ENCODE peak calls at places on chromosomes 12 and 14, in six cellular contexts. Q is brain microvascular endothelial cell, X is tibial artery, L is astrocyte, M is cardiac muscle cell, I is choroid plexus epithelial cell. W is an unnamed sample.

GRCh38 chr12:45235087-45236025 is 19.5 kb downstream of the ANO6 start:
- DNase-seq in M (no peak), Q (peak; percentile 37), L (peak; percentile 82), I (peak; percentile 67), X (no peak), W (peak; percentile 61)

GRCh38 chr14:95183532-95184412 is 26.4 kb upstream of the DICER1 start:
- DNase-seq in L (no peak), Q (peak; percentile 31), I (peak; percentile 54), X (no peak), M (no peak), W (peak; percentile 36)

GRCh38 chr14:75048101-75048500 is 3.2 kb downstream of the MLH3 start:
- DNase-seq in X (no peak), I (no peak), M (no peak), Q (no peak), L (no peak), W (no peak)

GRCh38 chr14:90757452-90757851 is 58.8 kb downstream of the TTC7B start:
- DNase-seq in L (no peak), X (no peak), I (peak; percentile 26), Q (no peak), M (no peak), W (no peak)

GRCh38 chr14:55803506-55804197 is 223.6 kb downstream of the KTN1 start:
- DNase-seq in I (no peak), X (no peak), M (no peak), L (peak; percentile 50), Q (no peak), W (no peak)

GRCh38 chr12:14365294-14366210 is at the start of gene ATF7IP:
- DNase-seq in L (peak; percentile 95), I (peak; percentile 99), Q (peak; percentile 98), X (peak; percentile 99), M (peak; percentile 96), W (peak; percentile 98)

GRCh38 chr12:53101931-53102781 is 1.1 kb upstream of the SOAT2 start:
- DNase-seq in I (no peak), L (no peak), Q (no peak), X (no peak), M (no peak), W (no peak)

GRCh38 chr12:30826276-30826675 is 71.5 kb upstream of the CAPRIN2 start:
- DNase-seq in M (no peak), I (no peak), L (no peak), X (no peak), Q (no peak), W (no peak)

GRCh38 chr14:95841680-95842079 is 35.0 kb upstream of the TUNAR start:
- DNase-seq in I (no peak), M (no peak), X (no peak), L (no peak), Q (no peak), W (no peak)

GRCh38 chr12:39103552-39104165 is 198.3 kb upstream of the CPNE8 start:
- DNase-seq in I (peak; percentile 67), L (peak; percentile 47), M (peak; percentile 82), Q (peak; percentile 24), X (no peak), W (peak; percentile 66)

GRCh38 chr12:26121841-26122680 is 2.8 kb downstream of the BHLHE41 start:
- DNase-seq in M (peak; percentile 38), X (peak; percentile 34), I (no peak), L (no peak), Q (no peak), W (no peak)

GRCh38 chr12:32533971-32534590 is 134.7 kb downstream of the FGD4 start:
- DNase-seq in L (peak; percentile 97), Q (peak; percentile 96), X (peak; percentile 79), M (peak; percentile 67), I (peak; percentile 96), W (peak; percentile 98)

GRCh38 chr12:99154264-99154982 is 493.1 kb upstream of the GARIN6 start:
- DNase-seq in M (peak; percentile 25), I (no peak), X (no peak), L (peak; percentile 82), Q (no peak), W (peak; percentile 5)

GRCh38 chr12:85759217-85759616 is 77.0 kb downstream of the RASSF9 start:
- DNase-seq in M (no peak), L (no peak), Q (no peak), X (no peak), I (no peak), W (no peak)

GRCh38 chr14:65131176-65131765 is 29.0 kb upstream of the MAX start:
- DNase-seq in M (no peak), X (no peak), I (peak; percentile 54), Q (peak; percentile 27), L (peak; percentile 65), W (peak; percentile 92)

GRCh38 chr12:47079894-47080724 is at the start of gene AMIGO2:
- DNase-seq in I (peak; percentile 59), M (peak; percentile 67), L (peak; percentile 71), Q (peak; percentile 61), X (peak; percentile 47), W (peak; percentile 74)

GRCh38 chr14:100709252-100709955 is 17.3 kb upstream of the DLK1 start:
- DNase-seq in M (peak; percentile 52), Q (no peak), X (no peak), I (peak; percentile 36), L (no peak), W (peak; percentile 51)

GRCh38 chr14:105026789-105027563 is 6.1 kb upstream of the CDCA4 start:
- DNase-seq in X (no peak), M (no peak), Q (peak; percentile 58), I (peak; percentile 50), L (peak; percentile 61), W (no peak)

GRCh38 chr14:62133776-62134175 is 371.6 kb downstream of the SNAPC1 start:
- DNase-seq in Q (no peak), L (no peak), I (no peak), M (no peak), X (no peak), W (no peak)

GRCh38 chr14:101153691-101154090 is 250.2 kb upstream of the RTL1 start:
- DNase-seq in M (no peak), Q (no peak), X (no peak), L (no peak), I (no peak), W (no peak)

GRCh38 chr12:24228371-24228770 is 278.9 kb upstream of the SOX5 start:
- DNase-seq in Q (no peak), I (no peak), M (no peak), X (no peak), L (no peak), W (no peak)

GRCh38 chr14:54108481-54109471 is 152.2 kb upstream of the BMP4 start:
- DNase-seq in M (no peak), Q (peak; percentile 88), I (peak; percentile 91), X (no peak), L (peak; percentile 98), W (peak; percentile 88)

GRCh38 chr12:55839345-55840140 is 3.2 kb downstream of the MMP19 start:
- DNase-seq in I (no peak), M (no peak), L (no peak), Q (no peak), X (no peak), W (no peak)

GRCh38 chr12:104544836-104545235 is 88.1 kb downstream of the CHST11 start:
- DNase-seq in X (no peak), I (no peak), Q (no peak), L (no peak), M (no peak), W (no peak)

GRCh38 chr12:114625294-114625851 is 58.6 kb downstream of the TBX3 start:
- DNase-seq in M (peak; percentile 81), L (peak; percentile 64), I (peak; percentile 80), X (no peak), Q (peak; percentile 49), W (peak; percentile 84)

GRCh38 chr14:22394616-22395015 is 194.4 kb downstream of the DAD1 start:
- DNase-seq in Q (no peak), L (no peak), X (no peak), M (no peak), I (no peak), W (no peak)

GRCh38 chr12:96040305-96041133 is 5.1 kb upstream of the LTA4H start:
- DNase-seq in M (no peak), L (peak; percentile 35), Q (no peak), X (no peak), I (no peak), W (no peak)

DNA sequence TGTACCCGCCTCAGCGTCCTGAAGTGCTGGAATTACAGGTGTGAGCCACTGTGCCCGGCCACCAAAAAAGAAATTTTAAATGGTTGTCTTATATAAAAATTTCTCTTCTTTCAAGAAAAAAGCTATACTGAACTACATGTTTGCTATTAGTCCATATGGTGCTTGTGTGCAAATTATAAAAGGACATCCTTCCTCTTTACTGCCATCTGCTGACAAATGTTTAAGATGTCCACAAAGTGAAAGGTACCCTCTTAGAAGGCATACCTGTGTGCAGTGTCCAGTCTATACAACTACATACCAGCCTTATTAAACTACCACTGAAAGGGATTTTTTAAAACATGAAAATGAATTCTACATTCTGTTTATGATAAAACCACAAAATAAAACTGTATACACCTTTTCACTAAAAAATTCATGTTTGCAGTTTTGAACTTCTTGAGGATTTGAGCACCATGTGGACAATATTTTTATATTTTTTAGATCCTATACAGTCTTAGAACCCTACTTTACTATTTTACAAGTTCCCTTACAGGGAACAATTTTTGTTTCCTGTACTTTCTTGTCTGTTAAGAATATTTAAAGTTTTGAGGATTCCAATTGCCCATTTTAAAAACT is 32.8 kb upstream of the TOMM20L start:
- DNase-seq in M (peak; percentile 8), I (peak; percentile 59), X (no peak), L (peak; percentile 4), Q (no peak), W (peak; percentile 16)
- TF ChIP-seq CTCF in M (peak; percentile 33), I (peak; percentile 51), X (no peak), L (peak; percentile 14), Q (peak; percentile 33), W (no peak)

DNA sequence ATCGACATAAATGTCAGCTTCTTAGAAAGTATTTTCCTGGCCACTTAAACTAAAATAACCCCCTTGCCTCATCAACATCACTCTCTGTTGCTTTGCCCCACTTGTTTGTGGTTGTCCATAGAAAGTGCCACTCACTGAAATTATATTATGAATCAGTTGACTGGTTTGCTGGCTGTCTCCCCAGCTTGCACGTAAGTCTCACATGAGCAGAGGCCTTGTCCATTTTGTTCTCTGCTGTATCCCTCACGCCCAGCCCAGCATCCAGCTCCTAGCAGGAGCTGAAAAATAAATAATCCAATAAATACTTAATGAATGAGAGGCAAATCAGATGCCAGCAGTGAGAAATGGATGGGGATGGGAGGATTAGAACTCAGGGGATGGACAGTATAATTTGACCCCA is 159.3 kb downstream of the KSR2 start:
- DNase-seq in M (no peak), I (no peak), X (no peak), Q (no peak), L (no peak), W (no peak)
- H3K4me3 ChIP-seq in M (no peak overlapping the region), I (no peak overlapping the region), X (no peak overlapping the region), Q (no peak overlapping the region), L (no peak overlapping the region), W (no peak overlapping the region)

GRCh38 chr14:87888136-87888999 is 104.6 kb downstream of the GALC start:
- DNase-seq in L (no peak), Q (no peak), I (no peak), M (peak; percentile 19), X (peak; percentile 43), W (no peak)
- TF ChIP-seq CTCF in L (peak; percentile 34), Q (peak; percentile 49), I (peak; percentile 26), M (peak; percentile 38), X (peak; percentile 22), W (peak; percentile 43)

GRCh38 chr12:121595520-121595919 is 14.7 kb upstream of the KDM2B start:
- DNase-seq in X (no peak), M (no peak), Q (no peak), L (no peak), I (no peak), W (no peak)

GRCh38 chr12:121596526-121596925 is 15.7 kb upstream of the KDM2B start:
- DNase-seq in I (no peak), L (no peak), M (no peak), Q (no peak), X (no peak), W (no peak)

GRCh38 chr12:121592323-121592722 is 11.5 kb upstream of the KDM2B start:
- DNase-seq in Q (no peak), I (no peak), M (no peak), L (no peak), X (no peak), W (no peak)

GRCh38 chr12:121590476-121591143 is 9.8 kb upstream of the KDM2B start:
- DNase-seq in I (peak; percentile 38), M (peak; percentile 12), Q (no peak), L (peak; percentile 66), X (no peak), W (peak; percentile 66)
- H3K4me3 ChIP-seq in I (peak overlapping the region; percentile 43), M (peak overlapping the region; percentile 19), Q (peak overlapping the region; percentile 29), L (peak overlapping the region; percentile 54), X (peak overlapping the region; percentile 49), W (peak overlapping the region; percentile 53)